ENCODE peak calls at places on chromosome 15, in nine cellular contexts. K, I, Q, D, M, H, W, N and T are unnamed samples.

GRCh38 chr15:79283252-79284048 is 928 bp downstream of the ANKRD34C start:
- DNase-seq in M (no peak), Q (peak; percentile 56), N (no peak), H (peak; percentile 57), W (no peak), D (peak; percentile 24), K (peak; percentile 58), I (peak; percentile 21), T (no peak)

GRCh38 chr15:62994975-62995730 is 47.4 kb upstream of the TPM1 start:
- DNase-seq in Q (no peak), N (no peak), M (no peak), H (peak; percentile 69), W (no peak), K (no peak), D (peak; percentile 56), I (peak; percentile 60), T (peak; percentile 14)

GRCh38 chr15:31060429-31061140 is 40.9 kb downstream of the TRPM1 start:
- DNase-seq in Q (no peak), D (no peak), N (no peak), I (no peak), M (no peak), W (no peak), H (no peak), K (no peak), T (no peak)

GRCh38 chr15:92611150-92611549 is 44.4 kb downstream of the FAM174B start:
- DNase-seq in Q (no peak), D (no peak), N (no peak), M (no peak), H (no peak), W (no peak), I (no peak), K (no peak), T (no peak)

GRCh38 chr15:58469432-58470353 is 37.9 kb downstream of the LIPC start:
- DNase-seq in K (no peak), W (no peak), M (no peak), I (peak; percentile 97), D (peak; percentile 97), H (peak; percentile 93), N (no peak), Q (no peak), T (peak; percentile 62)

GRCh38 chr15:77185242-77185785 is 114.4 kb upstream of the TSPAN3 start:
- DNase-seq in D (no peak), Q (no peak), W (no peak), K (no peak), M (no peak), N (no peak), H (peak; percentile 41), I (no peak), T (no peak)

GRCh38 chr15:28043625-28044520 is 55.2 kb downstream of the OCA2 start:
- DNase-seq in H (no peak), Q (no peak), N (no peak), W (no peak), I (no peak), M (no peak), K (no peak), D (no peak), T (no peak)

GRCh38 chr15:67943961-67944674 is 104.3 kb upstream of the RNU6-1 start:
- DNase-seq in H (peak; percentile 16), I (no peak), K (peak; percentile 85), N (peak; percentile 46), M (no peak), Q (no peak), W (no peak), D (no peak), T (no peak)

GRCh38 chr15:95025924-95026728 is 794.8 kb downstream of the MCTP2 start:
- DNase-seq in Q (peak; percentile 65), H (peak; percentile 76), D (peak; percentile 32), K (no peak), W (no peak), N (no peak), I (peak; percentile 61), M (no peak), T (no peak)

GRCh38 chr15:73677146-73677607 is 7.0 kb upstream of the CD276 start:
- DNase-seq in M (no peak), H (peak; percentile 72), K (peak; percentile 64), I (peak; percentile 70), D (peak; percentile 61), Q (peak; percentile 47), N (no peak), W (peak; percentile 67), T (no peak)

GRCh38 chr15:47670365-47670764 is 46.9 kb upstream of the SEMA6D start:
- DNase-seq in Q (no peak), I (no peak), H (no peak), D (no peak), M (no peak), K (no peak), W (no peak), N (no peak), T (no peak)

GRCh38 chr15:43792761-43793493 is 807 bp downstream of the SERF2 start:
- DNase-seq in K (peak; percentile 62), H (peak; percentile 77), N (no peak), D (no peak), W (no peak), I (peak; percentile 34), Q (peak; percentile 59), M (no peak), T (no peak)

GRCh38 chr15:52208306-52208946 is 17.2 kb upstream of the GNB5 start:
- DNase-seq in I (peak; percentile 67), K (no peak), H (peak; percentile 81), Q (peak; percentile 70), M (peak; percentile 43), N (no peak), W (no peak), D (peak; percentile 81), T (peak; percentile 20)

DNA sequence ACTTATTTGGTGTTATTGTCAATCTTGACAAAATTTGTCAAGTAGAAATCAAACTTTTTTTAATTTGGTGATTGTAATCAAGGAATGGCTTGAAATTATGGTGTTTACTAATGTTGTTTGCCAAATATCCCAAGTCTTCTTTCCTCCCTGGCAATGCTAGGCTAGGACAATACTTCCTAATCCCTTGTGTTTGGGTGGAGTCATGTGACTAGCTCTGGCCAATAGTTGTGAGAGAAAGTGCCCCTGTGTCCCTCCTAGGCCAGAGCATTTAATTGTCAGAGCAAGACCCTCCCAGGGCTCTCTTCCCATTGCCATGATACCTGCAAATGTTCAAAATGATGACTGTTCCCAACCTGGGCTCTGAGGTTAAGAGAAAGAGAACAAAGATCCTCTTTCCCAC is 132.7 kb downstream of the ANXA2 start:
- DNase-seq in Q (peak; percentile 25), N (no peak), D (no peak), K (no peak), I (no peak), H (no peak), W (no peak), M (no peak), T (no peak)
- H3K27ac ChIP-seq in Q (no peak overlapping the region), N (no peak overlapping the region), D (no peak overlapping the region), K (no peak overlapping the region), I (no peak overlapping the region), H (no peak overlapping the region), W (no peak overlapping the region), M (no peak overlapping the region), T (no peak overlapping the region)

GRCh38 chr15:69092159-69092558 is 68.3 kb upstream of the GLCE start:
- DNase-seq in M (no peak), N (no peak), K (no peak), W (no peak), I (peak; percentile 64), Q (no peak), D (peak; percentile 82), H (peak; percentile 32), T (peak; percentile 64)
- H3K27ac ChIP-seq in M (no peak overlapping the region), N (no peak overlapping the region), K (no peak overlapping the region), W (peak overlapping the region; percentile 54), I (no peak overlapping the region), Q (no peak overlapping the region), D (peak overlapping the region; percentile 80), H (no peak overlapping the region), T (no peak overlapping the region)

GRCh38 chr15:56806147-56806536 is 72.8 kb upstream of the ZNF280D start:
- DNase-seq in Q (no peak), D (no peak), W (no peak), N (no peak), H (no peak), M (no peak), K (no peak), I (no peak), T (no peak)
- H3K27ac ChIP-seq in Q (no peak overlapping the region), D (peak overlapping the region; percentile 69), W (no peak overlapping the region), N (no peak overlapping the region), H (peak overlapping the region; percentile 44), M (no peak overlapping the region), K (no peak overlapping the region), I (no peak overlapping the region), T (peak overlapping the region; percentile 51)

GRCh38 chr15:101178414-101178813 is 73.4 kb downstream of the CHSY1 start:
- DNase-seq in N (no peak), W (no peak), M (no peak), K (no peak), Q (no peak), D (no peak), I (no peak), H (no peak), T (no peak)
- H3K27ac ChIP-seq in N (peak overlapping the region; percentile 77), W (peak overlapping the region; percentile 8), M (no peak overlapping the region), K (no peak overlapping the region), Q (no peak overlapping the region), D (no peak overlapping the region), I (no peak overlapping the region), H (no peak overlapping the region), T (no peak overlapping the region)

GRCh38 chr15:96181217-96181616 is 149.3 kb upstream of the NR2F2 start:
- DNase-seq in N (no peak), W (no peak), M (no peak), Q (no peak), I (no peak), H (no peak), K (no peak), D (no peak), T (no peak)
- H3K27ac ChIP-seq in N (peak overlapping the region; percentile 63), W (peak overlapping the region; percentile 40), M (no peak overlapping the region), Q (no peak overlapping the region), I (peak overlapping the region; percentile 80), H (peak overlapping the region; percentile 73), K (no peak overlapping the region), D (peak overlapping the region; percentile 23), T (peak overlapping the region; percentile 20)

DNA sequence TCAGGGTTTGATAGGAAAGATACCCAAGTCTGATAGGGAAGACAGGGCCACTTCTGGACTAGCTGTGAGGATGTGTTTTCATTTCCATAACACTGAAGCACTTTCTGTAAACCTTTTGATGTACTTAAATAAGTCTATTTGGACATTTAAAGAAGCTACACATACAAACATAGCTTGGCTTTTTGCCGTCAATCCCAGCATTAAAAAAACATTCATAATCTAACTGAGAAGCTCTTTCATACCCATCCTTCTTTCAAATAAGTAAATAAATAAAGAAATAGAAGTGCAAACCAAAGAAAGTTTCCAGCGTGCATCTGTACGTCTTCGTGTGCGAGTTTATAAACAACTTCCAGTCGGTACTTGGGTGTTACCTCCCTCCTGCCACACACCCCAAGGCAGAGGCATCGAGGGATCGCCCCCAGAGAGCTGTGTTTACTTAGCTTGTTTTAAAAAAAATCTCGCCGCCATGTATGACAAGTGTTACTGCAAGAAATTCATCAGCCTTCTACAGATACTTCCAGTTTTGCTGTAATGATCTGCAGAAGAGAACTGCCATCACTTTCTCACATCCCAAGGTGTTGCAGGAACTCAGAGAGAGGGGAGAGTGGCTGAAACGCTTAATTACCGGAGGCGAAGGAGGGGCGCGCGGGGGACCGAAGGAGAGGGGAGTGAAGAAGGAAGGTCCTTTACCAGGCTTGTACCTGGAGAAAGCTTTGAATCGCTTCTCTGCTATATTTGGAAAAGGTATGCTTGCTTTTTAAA is 9.0 kb upstream of the MEIS2 start:
- DNase-seq in W (no peak), N (no peak), D (no peak), K (no peak), Q (no peak), I (no peak), H (no peak), M (no peak), T (no peak)
- H3K27ac ChIP-seq in W (peak overlapping the region; percentile 66), N (no peak overlapping the region), D (no peak overlapping the region), K (no peak overlapping the region), Q (no peak overlapping the region), I (no peak overlapping the region), H (no peak overlapping the region), M (no peak overlapping the region), T (no peak overlapping the region)